ENCODE peak calls at places on chromosomes 11 and 22, in eight cellular contexts. B is osteoblast; T is GM23248; D is uterus; J is CD4-positive, CD25-positive, alpha-beta regulatory T cell; O is kidney; E is testis; U is brain microvascular endothelial cell. Q is an unnamed sample.

GRCh38 chr11:802693-803466 is 2.2 kb downstream of the PIDD1 start:
- DNase-seq in E (no peak), D (no peak), B (no peak), U (no peak), J (no peak), O (no peak), T (no peak), Q (no peak)

GRCh38 chr11:76671236-76671590 is 666 bp upstream of the LRRC32 start:
- DNase-seq in D (no peak), J (no peak), T (no peak), B (no peak), U (no peak), O (no peak), E (no peak), Q (no peak)

GRCh38 chr11:64466115-64466718 is 107.3 kb downstream of the RPS6KA4 start:
- DNase-seq in T (no peak), O (no peak), J (no peak), E (no peak), B (no peak), D (no peak), U (no peak), Q (no peak)

GRCh38 chr11:1706634-1707400 is 9.8 kb downstream of the KRTAP5-6 start:
- DNase-seq in U (no peak), T (peak; percentile 17), J (no peak), O (no peak), B (peak; percentile 10), E (no peak), D (no peak), Q (peak; percentile 59)

GRCh38 chr22:35482974-35483373 is 57.7 kb upstream of the RASD2 start:
- DNase-seq in E (no peak), D (no peak), B (no peak), J (no peak), O (no peak), U (no peak), T (no peak), Q (no peak)

GRCh38 chr11:102171101-102171500 is 60.9 kb downstream of the YAP1 start:
- DNase-seq in D (no peak), J (no peak), T (peak; percentile 74), B (peak; percentile 58), O (no peak), E (no peak), U (no peak), Q (no peak)

GRCh38 chr22:19177164-19178064 is 1.1 kb downstream of the SLC25A1 start:
- DNase-seq in E (no peak), B (peak; percentile 85), J (no peak), U (no peak), D (no peak), O (no peak), T (peak; percentile 36), Q (peak; percentile 79)

GRCh38 chr11:120302001-120302805 is 22.9 kb upstream of the TLCD5 start:
- DNase-seq in E (no peak), O (peak; percentile 84), T (no peak), D (no peak), J (no peak), U (no peak), B (no peak), Q (no peak)

GRCh38 chr22:36764060-36764459 is 11.9 kb downstream of the IFT27 start:
- DNase-seq in B (no peak), D (no peak), U (no peak), O (peak; percentile 58), E (no peak), T (no peak), J (no peak), Q (peak; percentile 10)

GRCh38 chr22:24803064-24803542 is 2.9 kb upstream of the SGSM1 start:
- DNase-seq in J (peak; percentile 27), T (peak; percentile 49), D (no peak), E (peak; percentile 76), B (peak; percentile 93), O (no peak), U (peak; percentile 20), Q (peak; percentile 90)

GRCh38 chr11:110798231-110798630 is 86.0 kb upstream of the ARHGAP20 start:
- DNase-seq in T (no peak), J (no peak), U (no peak), E (no peak), D (no peak), B (no peak), O (no peak), Q (no peak)

GRCh38 chr11:12496181-12497025 is 119.0 kb downstream of the PARVA start:
- DNase-seq in U (no peak), B (no peak), D (no peak), T (no peak), E (no peak), J (no peak), O (no peak), Q (no peak)

GRCh38 chr11:68379216-68379615 is 66.8 kb downstream of the LRP5 start:
- DNase-seq in O (no peak), E (no peak), U (no peak), T (no peak), J (no peak), B (peak; percentile 54), D (no peak), Q (no peak)

GRCh38 chr11:68382358-68382998 is 70.1 kb downstream of the LRP5 start:
- DNase-seq in E (no peak), T (no peak), U (no peak), O (no peak), D (no peak), J (no peak), B (peak; percentile 52), Q (no peak)

GRCh38 chr11:68383976-68384501 is 71.6 kb downstream of the LRP5 start:
- DNase-seq in E (peak; percentile 83), J (peak; percentile 29), B (peak; percentile 97), T (peak; percentile 49), D (peak; percentile 63), O (no peak), U (peak; percentile 51), Q (peak; percentile 94)

GRCh38 chr11:68381716-68382115 is 69.3 kb downstream of the LRP5 start:
- DNase-seq in D (no peak), B (peak; percentile 71), U (no peak), T (no peak), O (no peak), E (no peak), J (no peak), Q (no peak)

GRCh38 chr11:68380786-68381622 is 68.6 kb downstream of the LRP5 start:
- DNase-seq in D (no peak), O (no peak), B (peak; percentile 90), T (no peak), J (no peak), E (no peak), U (no peak), Q (no peak)
- H3K4me3 ChIP-seq in D (no peak overlapping the region), O (no peak overlapping the region), B (peak overlapping the region; percentile 25), T (no peak overlapping the region), J (no peak overlapping the region), E (no peak overlapping the region), U (no peak overlapping the region), Q (no peak overlapping the region)

GRCh38 chr22:30863161-30863833 is 105.3 kb downstream of the MORC2 start:
- DNase-seq in J (no peak), B (peak; percentile 66), U (no peak), T (no peak), O (no peak), D (no peak), E (peak; percentile 7), Q (peak; percentile 84)
- H3K36me3 ChIP-seq in J (no peaks in the 10 kb centered on the region), B (no peaks in the 10 kb centered on the region), U (no peaks in the 10 kb centered on the region), T (no peaks in the 10 kb centered on the region), O (no peaks in the 10 kb centered on the region), D (no peaks in the 10 kb centered on the region), E (no peaks in the 10 kb centered on the region), Q (no peaks in the 10 kb centered on the region)

DNA sequence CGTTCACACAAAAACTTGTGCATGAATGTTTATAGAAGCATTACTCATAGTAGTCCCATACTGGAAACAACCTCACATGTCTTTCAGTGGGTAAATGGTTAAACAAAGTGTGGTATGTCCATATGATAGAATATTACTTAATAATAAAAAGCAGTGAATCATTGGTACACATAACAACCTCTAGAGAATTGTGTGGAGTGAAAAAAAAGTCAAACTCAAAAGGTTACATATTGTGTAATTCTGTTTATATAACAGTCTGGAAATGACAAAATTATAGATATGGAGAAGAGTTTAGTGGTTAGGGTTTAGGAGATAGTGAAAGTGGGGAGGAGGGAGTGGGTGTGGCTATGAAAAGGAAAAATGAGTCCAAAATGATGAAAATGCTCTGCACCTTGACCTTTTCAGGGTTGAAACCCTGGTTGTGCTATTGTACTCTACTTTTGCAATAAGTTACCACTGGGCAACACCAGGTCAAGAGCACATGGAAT is 243.4 kb upstream of the DDI1 start:
- DNase-seq in B (no peak), E (no peak), T (no peak), J (no peak), O (no peak), D (no peak), U (peak; percentile 58), Q (no peak)
- H3K4me3 ChIP-seq in B (no peak overlapping the region), E (no peak overlapping the region), T (no peak overlapping the region), J (no peak overlapping the region), O (no peak overlapping the region), D (no peak overlapping the region), U (no peak overlapping the region), Q (no peak overlapping the region)

GRCh38 chr11:20099527-20099926 is 60.7 kb downstream of the DBX1 start:
- DNase-seq in B (no peak), T (no peak), U (no peak), E (no peak), O (no peak), D (no peak), J (no peak), Q (no peak)

GRCh38 chr11:20095189-20095588 is 65.1 kb downstream of the DBX1 start:
- DNase-seq in B (no peak), O (no peak), J (no peak), U (no peak), E (no peak), T (no peak), D (no peak), Q (no peak)

GRCh38 chr11:20093775-20094174 is 66.5 kb downstream of the DBX1 start:
- DNase-seq in J (no peak), O (no peak), B (no peak), D (no peak), E (no peak), T (peak; percentile 29), U (peak; percentile 76), Q (no peak)

GRCh38 chr11:20102393-20102792 is 57.9 kb downstream of the DBX1 start:
- DNase-seq in J (no peak), T (no peak), B (no peak), U (no peak), D (no peak), E (peak; percentile 40), O (no peak), Q (no peak)

DNA sequence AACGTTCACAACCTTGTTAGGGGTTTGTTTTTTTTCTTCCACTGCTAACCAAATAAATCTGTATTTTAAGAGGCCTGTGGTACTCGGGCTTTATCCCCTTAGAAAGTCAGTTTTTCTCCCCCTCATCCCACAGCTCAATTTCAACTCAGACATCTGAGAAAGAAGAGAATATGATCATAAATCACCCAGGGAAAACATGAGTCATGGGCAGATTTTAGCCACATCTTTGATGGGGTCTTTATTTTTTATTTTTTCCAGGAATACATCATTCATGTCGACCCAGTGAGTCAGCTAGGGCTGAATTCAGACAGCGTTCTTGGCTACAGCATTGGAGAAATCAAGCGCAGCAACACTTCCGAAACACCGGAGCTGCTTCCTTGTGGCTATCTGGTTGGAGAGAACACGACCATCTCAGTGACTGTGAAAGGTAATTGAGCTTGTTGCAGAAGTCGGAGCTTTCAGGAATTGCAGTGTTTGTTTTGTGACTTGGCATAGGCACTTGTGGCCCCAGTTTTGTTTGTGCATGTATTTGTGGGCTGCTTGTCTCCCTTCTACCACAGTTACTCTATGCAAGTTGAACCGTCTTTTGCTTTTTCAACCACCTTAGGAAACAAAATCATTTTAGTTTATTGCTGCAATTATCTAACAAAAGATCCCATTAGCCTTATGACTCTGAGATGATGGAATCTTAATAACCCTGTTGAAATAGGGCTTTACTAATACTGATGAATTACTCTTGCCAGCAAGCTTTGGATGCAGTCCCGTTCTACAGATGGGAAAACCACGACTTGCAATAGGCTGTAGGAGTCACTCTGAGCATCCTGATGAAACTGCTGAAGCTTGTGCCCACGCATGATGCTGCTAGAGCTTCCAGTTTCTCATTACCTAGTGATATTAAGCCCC is 62.7 kb downstream of the DBX1 start:
- DNase-seq in B (peak; percentile 90), O (no peak), T (peak; percentile 95), U (peak; percentile 92), D (peak; percentile 69), J (no peak), E (no peak), Q (no peak)
- H3K36me3 ChIP-seq in B (peaks cover 56% of the 10 kb centered on the region), O (peaks cover 52% of the 10 kb centered on the region), T (peaks cover 41% of the 10 kb centered on the region), U (peaks cover 22% of the 10 kb centered on the region), D (no peaks in the 10 kb centered on the region), J (no peaks in the 10 kb centered on the region), E (no peaks in the 10 kb centered on the region), Q (peaks cover 22% of the 10 kb centered on the region)

Q was measured in H7.